ENCODE peak calls at places on chromosome 14, in eight cellular contexts. N is neuronal stem cell; D is T-helper 1 cell; Q is GM10248; V is astrocyte of the spinal cord; G is GM06990; R is smooth muscle cell of the brain vasculature; O is activated CD4-positive, alpha-beta memory T cell treated with anti-CD3 and anti-CD28 coated beads for 36 hours. F is an unnamed sample.

GRCh38 chr14:83463500-83464098 is 1929.9 kb upstream of the SEL1L start:
- DNase-seq in N (peak), D (no peak), Q (no peak), V (peak), G (no peak), R (peak), O (no peak), F (peak)

GRCh38 chr14:51182166-51182565 is 57.9 kb upstream of the TMX1 start:
- DNase-seq in N (no peak), D (no peak), Q (no peak), V (no peak), G (no peak), R (no peak), O (no peak), F (no peak)

GRCh38 chr14:73802431-73803188 is 49.0 kb upstream of the PTGR2 start:
- DNase-seq in N (no peak), D (no peak), Q (no peak), V (no peak), G (no peak), R (no peak), O (no peak), F (peak)

GRCh38 chr14:54211562-54212308 is 185.1 kb upstream of the CDKN3 start:
- DNase-seq in N (no peak), D (no peak), Q (no peak), V (peak), G (no peak), R (no peak), O (no peak), F (no peak)

GRCh38 chr14:83757896-83758295 is 1772.0 kb upstream of the FLRT2 start:
- DNase-seq in N (no peak), D (no peak), Q (no peak), V (no peak), G (no peak), R (no peak), O (no peak), F (no peak)

GRCh38 chr14:26255213-26255612 is 342.6 kb downstream of the NOVA1 start:
- DNase-seq in N (no peak), D (no peak), Q (no peak), V (peak), G (no peak), R (no peak), O (no peak), F (peak)

GRCh38 chr14:24693353-24693737 is 59.4 kb upstream of the GZMB start:
- DNase-seq in N (no peak), D (no peak), Q (no peak), V (no peak), G (no peak), R (no peak), O (no peak), F (no peak)

GRCh38 chr14:100677152-100677924 is 49.4 kb upstream of the DLK1 start:
- DNase-seq in N (no peak), D (no peak), Q (no peak), V (no peak), G (no peak), R (no peak), O (no peak), F (no peak)

GRCh38 chr14:64973826-64974225 is 1.7 kb upstream of the RAB15 start:
- DNase-seq in N (no peak), D (no peak), Q (no peak), V (no peak), G (no peak), R (no peak), O (no peak), F (no peak)

GRCh38 chr14:58765375-58765774 is 127.6 kb downstream of the DACT1 start:
- DNase-seq in N (no peak), D (no peak), Q (no peak), V (no peak), G (no peak), R (no peak), O (no peak), F (no peak)

GRCh38 chr14:27995688-27996087 is 770.9 kb upstream of the FOXG1 start:
- DNase-seq in N (no peak), D (no peak), Q (no peak), V (no peak), G (no peak), R (no peak), O (no peak), F (no peak)

GRCh38 chr14:54567634-54568561 is 970 bp downstream of the SAMD4A start:
- DNase-seq in N (peak), D (peak), Q (peak), V (peak), G (peak), R (no peak), O (peak), F (peak)

GRCh38 chr14:28770574-28770973 is 4.0 kb downstream of the FOXG1 start:
- DNase-seq in N (no peak), D (no peak), Q (no peak), V (no peak), G (no peak), R (no peak), O (no peak), F (no peak)

GRCh38 chr14:94445003-94445402 is 7.6 kb downstream of the SERPINA11 start:
- DNase-seq in N (no peak), D (no peak), Q (no peak), V (no peak), G (no peak), R (no peak), O (no peak), F (no peak)

GRCh38 chr14:101360045-101360931 is 201.0 kb upstream of the DIO3 start:
- DNase-seq in N (no peak), D (no peak), Q (no peak), V (no peak), G (no peak), R (no peak), O (no peak), F (no peak)

GRCh38 chr14:54503476-54503875 is 6.2 kb upstream of the CGRRF1 start:
- DNase-seq in N (no peak), D (no peak), Q (no peak), V (peak), G (no peak), R (no peak), O (no peak), F (no peak)

GRCh38 chr14:72783741-72784140 is 110.2 kb downstream of the DPF3 start:
- DNase-seq in N (no peak), D (no peak), Q (no peak), V (no peak), G (no peak), R (no peak), O (no peak), F (no peak)

GRCh38 chr14:39229601-39230110 is 4.1 kb upstream of the MIA2 start:
- DNase-seq in N (no peak), D (no peak), Q (no peak), V (no peak), G (no peak), R (no peak), O (peak), F (no peak)

GRCh38 chr14:100524933-100525243 is 62.3 kb downstream of the BEGAIN start:
- DNase-seq in N (peak), D (no peak), Q (peak), V (no peak), G (no peak), R (no peak), O (peak), F (no peak)